ENCODE peak calls at places on chromosomes 11 and 22, in five cellular contexts. Z is HL-60, I is ovary, D is RWPE1, A is left ventricle myocardium inferior. R is an unnamed sample.

GRCh38 chr11:97965849-97966646 is 1054.7 kb upstream of the CNTN5 start:
- DNase-seq in Z (no peak), I (no peak), D (peak; percentile 85), A (no peak), R (no peak)

GRCh38 chr22:35305525-35306070 is 5.9 kb downstream of the TOM1 start:
- DNase-seq in Z (no peak), I (no peak), D (no peak), A (no peak), R (no peak)

GRCh38 chr22:46830001-46830715 is 67.7 kb downstream of the TBC1D22A start:
- DNase-seq in Z (no peak), I (no peak), D (peak; percentile 25), A (peak; percentile 59), R (no peak)

GRCh38 chr22:41237707-41238569 is 2.8 kb downstream of the CHADL start:
- DNase-seq in Z (peak; percentile 83), I (peak; percentile 55), D (peak; percentile 42), A (peak; percentile 76), R (peak; percentile 70)

GRCh38 chr11:105860105-105860504 is 161.9 kb downstream of the MSANTD4 start:
- DNase-seq in Z (no peak), I (no peak), D (no peak), A (no peak), R (no peak)

GRCh38 chr11:17230867-17231851 is 23.4 kb upstream of the PIK3C2A start:
- DNase-seq in Z (peak; percentile 57), I (no peak), D (no peak), A (no peak), R (no peak)

GRCh38 chr22:28952857-28953256 is 69.5 kb downstream of the ZNRF3 start:
- DNase-seq in Z (peak; percentile 29), I (no peak), D (no peak), A (no peak), R (no peak)

GRCh38 chr11:94740975-94741707 is 27.0 kb upstream of the AMOTL1 start:
- DNase-seq in Z (peak; percentile 23), I (peak; percentile 39), D (peak; percentile 73), A (no peak), R (no peak)

GRCh38 chr22:31995046-31995445 is 48.0 kb upstream of the SLC5A1 start:
- DNase-seq in Z (no peak), I (no peak), D (no peak), A (no peak), R (no peak)

GRCh38 chr11:13166036-13166435 is 111.6 kb upstream of the BMAL1 start:
- DNase-seq in Z (no peak), I (no peak), D (no peak), A (no peak), R (no peak)

GRCh38 chr11:70538641-70539359 is 140.5 kb downstream of the CTTN start:
- DNase-seq in Z (no peak), I (no peak), D (no peak), A (no peak), R (no peak)

GRCh38 chr11:128906185-128907065 is 15.3 kb downstream of the KCNJ5 start:
- DNase-seq in Z (no peak), I (no peak), D (no peak), A (no peak), R (no peak)

GRCh38 chr11:76615950-76616349 is 54.6 kb downstream of the LRRC32 start:
- DNase-seq in Z (no peak), I (peak; percentile 39), D (peak; percentile 12), A (peak; percentile 74), R (no peak)

GRCh38 chr11:3950996-3951662 is 95.7 kb downstream of the STIM1 start:
- DNase-seq in Z (no peak), I (no peak), D (no peak), A (no peak), R (no peak)

DNA sequence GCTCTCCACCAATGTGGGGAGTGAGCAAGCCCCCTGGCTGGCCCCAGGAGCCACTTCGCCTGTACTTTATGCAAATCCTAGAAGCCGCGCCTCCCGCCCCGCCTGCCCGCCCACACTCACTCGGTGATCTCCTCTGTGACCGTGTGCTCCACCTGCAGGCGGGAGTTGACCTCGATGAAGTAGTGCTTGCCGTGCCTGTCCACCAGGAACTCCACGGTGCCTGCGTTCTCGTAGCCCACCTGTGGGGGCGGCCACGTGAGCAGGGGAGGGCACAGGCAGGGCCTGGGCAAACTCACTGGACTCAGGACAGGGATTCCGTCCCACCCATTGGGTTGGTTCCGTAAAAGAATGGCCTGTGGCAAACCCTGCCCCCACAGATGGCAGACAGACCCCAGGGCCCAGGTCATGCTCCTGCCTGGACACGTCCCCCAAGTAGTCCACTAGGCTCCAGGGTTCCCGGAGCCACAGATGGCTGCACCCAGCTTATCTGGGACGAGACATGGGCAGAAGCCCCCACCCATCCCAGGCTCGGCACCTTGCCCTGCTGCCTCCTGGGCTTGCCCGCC is 11.9 kb downstream of the LRFN4 start:
- DNase-seq in Z (peak; percentile 80), I (no peak), D (peak; percentile 73), A (no peak), R (no peak)
- TF ChIP-seq CTCF in Z (no peak), I (no peak), D (peak; percentile 16), A (peak; percentile 32), R (peak; percentile 44)

GRCh38 chr11:126307706-126308105 is 3.8 kb downstream of the DCPS start:
- DNase-seq in Z (peak; percentile 75), I (peak; percentile 48), D (no peak), A (no peak), R (no peak)
- TF ChIP-seq CTCF in Z (peak; percentile 21), I (no peak), D (no peak), A (peak; percentile 30), R (no peak)

GRCh38 chr11:131025020-131025419 is 108.7 kb upstream of the SNX19 start:
- DNase-seq in Z (no peak), I (no peak), D (peak; percentile 32), A (no peak), R (no peak)
- TF ChIP-seq CTCF in Z (no peak), I (no peak), D (no peak), A (peak; percentile 20), R (no peak)

GRCh38 chr11:114606003-114606801 is 10.6 kb upstream of the NXPE4 start:
- DNase-seq in Z (no peak), I (no peak), D (no peak), A (no peak), R (no peak)
- TF ChIP-seq CTCF in Z (no peak), I (no peak), D (no peak), A (no peak), R (no peak)

GRCh38 chr22:19687561-19688300 is 26.6 kb upstream of the SEPTIN5 start:
- DNase-seq in Z (peak; percentile 98), I (no peak), D (no peak), A (no peak), R (peak; percentile 71)
- TF ChIP-seq CTCF in Z (no peak), I (no peak), D (no peak), A (no peak), R (no peak)

DNA sequence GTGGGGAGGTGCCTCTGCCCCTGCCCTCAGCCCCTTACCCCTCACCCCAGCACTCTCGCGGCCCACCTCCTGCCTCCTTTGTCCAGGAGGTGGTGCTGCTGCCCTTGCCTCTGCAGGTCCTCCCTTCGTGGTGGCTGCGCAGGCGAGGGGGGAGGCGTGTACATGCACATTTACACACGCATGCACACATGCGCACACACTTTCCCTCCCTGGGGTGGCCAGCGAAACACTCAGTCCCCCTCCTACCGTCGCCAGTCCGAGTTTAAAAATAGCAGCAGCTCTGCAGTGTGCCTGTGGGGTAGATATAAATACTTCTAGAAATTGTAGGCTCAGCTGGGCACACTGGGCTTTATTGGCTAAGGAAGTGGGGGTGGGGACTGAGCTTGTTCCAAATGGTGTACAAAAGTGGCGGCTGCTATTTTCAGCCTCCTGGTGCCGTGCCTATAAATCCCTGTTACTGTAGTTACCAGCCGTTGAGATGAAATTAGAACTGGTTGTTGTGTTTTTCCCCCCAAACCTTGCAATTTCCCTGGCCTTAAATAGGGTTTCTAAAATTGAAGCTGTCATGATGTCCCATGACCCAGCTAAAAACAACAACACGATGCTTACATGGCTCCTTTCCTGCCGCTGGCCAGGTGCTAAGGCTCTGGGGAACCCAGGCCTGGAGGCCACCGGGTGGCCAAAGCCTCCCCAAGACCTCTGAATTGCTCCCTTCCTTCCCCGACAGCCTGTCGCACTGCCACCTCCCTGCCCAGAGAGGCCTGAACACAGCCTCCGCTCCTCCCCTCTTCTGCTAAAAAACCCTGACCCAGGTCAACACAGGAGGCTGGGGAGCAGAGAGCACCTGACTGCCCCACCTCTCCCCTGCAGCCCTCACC is 12.4 kb downstream of the PICK1 start:
- DNase-seq in Z (no peak), I (peak; percentile 48), D (no peak), A (peak; percentile 83), R (no peak)
- TF ChIP-seq CTCF in Z (no peak), I (peak; percentile 20), D (peak; percentile 50), A (peak; percentile 75), R (no peak)

GRCh38 chr11:65773784-65774411 is 6.9 kb downstream of the AP5B1 start:
- DNase-seq in Z (no peak), I (no peak), D (no peak), A (no peak), R (no peak)
- TF ChIP-seq CTCF in Z (no peak), I (no peak), D (no peak), A (no peak), R (no peak)

GRCh38 chr22:23857606-23858483 is at the start of gene SLC2A11:
- DNase-seq in Z (peak; percentile 98), I (peak; percentile 97), D (peak; percentile 85), A (peak; percentile 97), R (peak; percentile 97)

GRCh38 chr22:23859201-23859600 is 1.5 kb downstream of the SLC2A11 start:
- DNase-seq in Z (no peak), I (no peak), D (no peak), A (no peak), R (no peak)

GRCh38 chr22:23862103-23862502 is 4.4 kb downstream of the SLC2A11 start:
- DNase-seq in Z (peak; percentile 60), I (no peak), D (no peak), A (no peak), R (no peak)

GRCh38 chr22:23858484-23858815 is 775 bp downstream of the SLC2A11 start:
- DNase-seq in Z (no peak), I (no peak), D (no peak), A (no peak), R (no peak)

GRCh38 chr22:23856721-23857605 is 712 bp upstream of the SLC2A11 start:
- DNase-seq in Z (no peak), I (peak; percentile 54), D (no peak), A (no peak), R (no peak)
- TF ChIP-seq CTCF in Z (no peak), I (no peak), D (no peak), A (peak; percentile 30), R (no peak)